ENCODE peak calls at places on chromosomes 13 and 19, in seven cellular contexts. S is AG04450, U is retinal pigment epithelial cell, P is HFF-Myc, I is colonic mucosa, G is nephron progenitor cell, C is fibroblast of lung. Y is an unnamed sample.

GRCh38 chr13:51152713-51153112 is 41.6 kb upstream of the C13orf42 start:
- DNase-seq in S (no peak), U (peak; percentile 60), P (no peak), I (no peak), G (no peak), C (peak; percentile 8), Y (no peak)

GRCh38 chr19:6710273-6711077 is 10.0 kb downstream of the C3 start:
- DNase-seq in S (no peak), U (no peak), P (no peak), I (no peak), G (no peak), C (no peak), Y (no peak)

GRCh38 chr19:495440-496332 is 600 bp upstream of the MADCAM1 start:
- DNase-seq in S (no peak), U (no peak), P (no peak), I (no peak), G (peak; percentile 77), C (peak; percentile 36), Y (no peak)

GRCh38 chr13:104011505-104012270 is 945.5 kb upstream of the SLC10A2 start:
- DNase-seq in S (no peak), U (peak; percentile 79), P (no peak), I (no peak), G (peak; percentile 33), C (peak; percentile 47), Y (no peak)

GRCh38 chr19:51083181-51083580 is 494 bp upstream of the KLK14 start:
- DNase-seq in S (no peak), U (no peak), P (no peak), I (no peak), G (no peak), C (no peak), Y (no peak)

GRCh38 chr13:47420568-47420967 is 523.7 kb upstream of the HTR2A start:
- DNase-seq in S (no peak), U (no peak), P (no peak), I (no peak), G (no peak), C (peak; percentile 30), Y (no peak)

GRCh38 chr13:108957369-108958012 is 328.1 kb downstream of the MYO16 start:
- DNase-seq in S (peak; percentile 55), U (peak; percentile 59), P (peak; percentile 91), I (no peak), G (no peak), C (peak; percentile 87), Y (peak; percentile 60)

GRCh38 chr13:99384468-99384867 is 77.3 kb upstream of the GPR183 start:
- DNase-seq in S (no peak), U (no peak), P (no peak), I (no peak), G (no peak), C (no peak), Y (no peak)

GRCh38 chr13:49690133-49690989 is 925 bp downstream of the EBPL start:
- DNase-seq in S (peak; percentile 55), U (no peak), P (peak; percentile 7), I (peak; percentile 59), G (no peak), C (peak; percentile 68), Y (no peak)

GRCh38 chr19:35106291-35106583 is 9.4 kb upstream of the FXYD3 start:
- DNase-seq in S (no peak), U (no peak), P (no peak), I (no peak), G (no peak), C (no peak), Y (no peak)

GRCh38 chr13:31321457-31321856 is 121.7 kb downstream of the B3GLCT start:
- DNase-seq in S (no peak), U (no peak), P (no peak), I (no peak), G (no peak), C (no peak), Y (no peak)

GRCh38 chr13:41706189-41706588 is 248.8 kb downstream of the RGCC start:
- DNase-seq in S (no peak), U (no peak), P (no peak), I (no peak), G (no peak), C (no peak), Y (no peak)

GRCh38 chr13:21997726-21998125 is 326.9 kb downstream of the FGF9 start:
- DNase-seq in S (no peak), U (no peak), P (no peak), I (no peak), G (no peak), C (no peak), Y (no peak)

GRCh38 chr13:103960011-103960410 is 893.8 kb upstream of the SLC10A2 start:
- DNase-seq in S (no peak), U (no peak), P (no peak), I (no peak), G (no peak), C (no peak), Y (no peak)

GRCh38 chr19:16285769-16286564 is 38.7 kb upstream of the KLF2 start:
- DNase-seq in S (no peak), U (no peak), P (no peak), I (no peak), G (peak; percentile 21), C (peak; percentile 37), Y (no peak)

GRCh38 chr19:29967623-29968022 is 25.6 kb downstream of the URI1 start:
- DNase-seq in S (no peak), U (peak; percentile 29), P (no peak), I (no peak), G (no peak), C (peak; percentile 49), Y (no peak)

GRCh38 chr19:2827022-2827421 is 7.4 kb downstream of the ZNF554 start:
- DNase-seq in S (no peak), U (no peak), P (no peak), I (no peak), G (no peak), C (no peak), Y (no peak)

GRCh38 chr13:103328899-103329298 is 262.7 kb upstream of the SLC10A2 start:
- DNase-seq in S (no peak), U (no peak), P (no peak), I (no peak), G (no peak), C (no peak), Y (no peak)

GRCh38 chr13:74132768-74133656 is 1.2 kb downstream of the KLF12 start:
- DNase-seq in S (no peak), U (no peak), P (no peak), I (peak; percentile 44), G (peak; percentile 45), C (peak; percentile 68), Y (no peak)

GRCh38 chr19:5561559-5561958 is 6.2 kb downstream of the TINCR start:
- DNase-seq in S (no peak), U (no peak), P (no peak), I (no peak), G (no peak), C (no peak), Y (no peak)
- TF ChIP-seq CTCF in S (peak; percentile 47), U (peak; percentile 60), P (peak; percentile 67), I (no peak), G (peak; percentile 39), C (peak; percentile 33), Y (peak; percentile 19)

DNA sequence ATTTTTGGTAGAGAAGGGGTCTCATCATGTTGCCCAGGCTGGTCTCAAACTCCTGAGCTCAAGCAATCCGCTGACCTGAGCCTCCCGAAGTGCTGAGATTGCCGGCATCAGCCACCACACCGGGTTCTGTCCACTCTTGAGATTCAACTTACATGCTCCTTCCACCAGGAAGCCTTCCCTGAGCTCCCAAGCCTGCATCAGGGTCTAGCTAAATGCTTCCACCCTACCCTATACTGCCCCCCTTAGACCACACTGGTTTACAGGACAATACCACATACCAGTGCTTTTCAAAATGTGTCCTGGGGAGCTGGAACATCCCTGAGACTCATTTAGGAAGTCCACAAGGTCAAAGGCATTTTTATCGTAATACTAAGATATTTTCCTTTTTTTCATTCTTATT is 15.1 kb upstream of the CACNG8 start:
- DNase-seq in S (no peak), U (no peak), P (no peak), I (no peak), G (no peak), C (no peak), Y (no peak)
- TF ChIP-seq CTCF in S (peak; percentile 8), U (peak; percentile 19), P (peak; percentile 29), I (no peak), G (peak; percentile 10), C (no peak), Y (no peak)

GRCh38 chr19:13154911-13155471 is 4.8 kb downstream of the IER2 start:
- DNase-seq in S (no peak), U (no peak), P (no peak), I (peak; percentile 97), G (peak; percentile 65), C (peak; percentile 65), Y (no peak)
- TF ChIP-seq CTCF in S (peak; percentile 32), U (peak; percentile 23), P (peak; percentile 16), I (no peak), G (no peak), C (peak; percentile 15), Y (peak; percentile 14)

GRCh38 chr19:13905634-13906524 is at the start of the genes BRME1 and CC2D1A:
- DNase-seq in S (peak; percentile 29), U (peak; percentile 34), P (no peak), I (peak; percentile 96), G (peak; percentile 93), C (peak; percentile 74), Y (peak; percentile 37)
- TF ChIP-seq CTCF in S (no peak), U (no peak), P (no peak), I (no peak), G (no peak), C (no peak), Y (no peak)

DNA sequence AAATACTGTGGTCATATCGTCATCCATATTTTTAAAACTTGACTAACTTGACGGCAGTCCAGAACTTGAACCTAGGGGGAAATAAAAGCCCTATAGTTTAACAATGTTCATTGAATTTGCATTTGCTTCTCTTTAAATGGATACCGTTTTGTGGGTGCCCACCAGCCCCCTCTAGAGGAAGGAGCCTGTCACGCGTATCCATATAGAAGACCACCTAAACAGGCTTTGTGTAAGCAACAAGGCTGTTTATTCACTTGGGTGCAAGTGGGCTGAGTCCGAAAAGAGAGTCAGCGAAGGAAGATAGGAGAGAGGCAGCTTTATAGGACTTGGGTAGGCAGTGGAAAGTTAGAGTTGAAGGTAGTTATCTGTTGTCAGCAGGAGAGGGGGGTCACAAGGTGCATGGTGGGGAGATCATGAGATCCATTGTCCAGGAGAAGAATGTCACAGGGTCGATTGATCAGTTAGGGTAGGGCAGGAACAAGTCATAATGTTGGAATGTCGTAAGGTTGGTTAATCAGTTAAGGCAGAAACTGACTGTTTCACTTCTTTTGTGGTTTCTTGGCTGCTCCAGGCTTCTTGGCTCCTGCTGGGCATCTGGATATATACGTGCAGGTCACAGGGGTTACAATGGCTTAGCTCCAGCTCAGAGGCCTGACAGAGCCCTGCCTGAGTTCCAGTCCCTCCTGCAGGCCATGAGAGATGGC is 42.5 kb upstream of the ANKRD10 start:
- DNase-seq in S (no peak), U (no peak), P (no peak), I (no peak), G (no peak), C (no peak), Y (no peak)
- TF ChIP-seq CTCF in S (peak; percentile 45), U (peak; percentile 36), P (peak; percentile 45), I (no peak), G (no peak), C (no peak), Y (peak; percentile 7)

DNA sequence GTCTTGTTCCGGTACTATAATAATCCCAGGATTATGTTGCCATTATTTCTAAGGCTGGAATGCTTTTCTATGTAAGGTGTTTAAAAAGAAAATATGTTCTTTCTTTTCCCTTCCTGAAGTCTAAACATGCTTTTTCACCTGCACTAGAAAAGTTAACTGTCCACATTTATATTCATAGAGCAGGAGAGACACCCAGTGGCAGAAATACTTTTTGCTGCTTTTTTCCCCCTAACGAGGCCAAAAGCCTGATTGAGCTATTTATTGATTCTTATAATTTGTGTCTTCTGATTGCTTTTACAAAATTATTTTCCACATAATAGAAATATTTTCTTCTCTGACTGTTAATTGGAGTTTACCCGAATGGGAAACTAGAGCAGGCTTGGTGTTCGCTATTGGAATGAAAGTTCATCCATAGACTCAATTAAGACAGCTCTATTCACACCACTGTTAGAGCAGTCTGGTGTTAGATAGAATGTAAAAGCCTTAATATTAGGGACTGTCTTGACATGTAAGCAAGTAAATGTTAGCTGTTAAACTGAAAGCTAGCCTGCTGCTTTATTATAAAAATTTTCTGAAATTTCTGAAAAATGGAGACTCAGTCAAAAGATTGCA is 15.8 kb downstream of the GPR180 start:
- DNase-seq in S (no peak), U (no peak), P (no peak), I (no peak), G (no peak), C (no peak), Y (no peak)
- TF ChIP-seq CTCF in S (peak; percentile 58), U (peak; percentile 60), P (peak; percentile 48), I (peak; percentile 54), G (peak; percentile 46), C (peak; percentile 47), Y (peak; percentile 48)